ENCODE peak calls at places on chromosomes 6 and 20, in four cellular contexts. One of them, this sample, is unnamed.

GRCh38 chr20:63854766-63855362 is 6.4 kb upstream of the ABHD16B start:
- DNase-seq in stomach: no peak
- DNase-seq in endothelial cell: no peak
- DNase-seq in AG04450: no peak
- DNase-seq in this sample: no peak

GRCh38 chr6:96626749-96627353 is 63.9 kb downstream of the FHL5 start:
- DNase-seq in stomach: no peak
- DNase-seq in endothelial cell: no peak
- DNase-seq in AG04450: peak; percentile 1
- DNase-seq in this sample: no peak

GRCh38 chr6:124873066-124873410 is 89.2 kb upstream of the RNF217 start:
- DNase-seq in stomach: no peak
- DNase-seq in endothelial cell: no peak
- DNase-seq in AG04450: no peak
- DNase-seq in this sample: no peak

GRCh38 chr6:137497722-137498463 is 3.7 kb upstream of the OLIG3 start:
- DNase-seq in stomach: no peak
- DNase-seq in endothelial cell: no peak
- DNase-seq in AG04450: no peak
- DNase-seq in this sample: no peak

GRCh38 chr6:44388135-44388487 is 605 bp downstream of the CDC5L start:
- DNase-seq in stomach: no peak
- DNase-seq in endothelial cell: no peak
- DNase-seq in AG04450: no peak
- DNase-seq in this sample: no peak

GRCh38 chr6:33139596-33140206 is 52.6 kb downstream of the COL11A2 start:
- DNase-seq in stomach: no peak
- DNase-seq in endothelial cell: no peak
- DNase-seq in AG04450: no peak
- DNase-seq in this sample: no peak

GRCh38 chr6:100085162-100085431 is 91.1 kb upstream of the MCHR2 start:
- DNase-seq in stomach: no peak
- DNase-seq in endothelial cell: no peak
- DNase-seq in AG04450: no peak
- DNase-seq in this sample: no peak

GRCh38 chr6:41286544-41287346 is at the start of gene TREM1:
- DNase-seq in stomach: no peak
- DNase-seq in endothelial cell: no peak
- DNase-seq in AG04450: no peak
- DNase-seq in this sample: no peak

GRCh38 chr20:16752901-16753300 is 4.7 kb downstream of the OTOR start:
- DNase-seq in stomach: no peak
- DNase-seq in endothelial cell: no peak
- DNase-seq in AG04450: no peak
- DNase-seq in this sample: no peak

GRCh38 chr6:168031411-168032382 is 34.2 kb downstream of the KIF25 start:
- DNase-seq in stomach: no peak
- DNase-seq in endothelial cell: no peak
- DNase-seq in AG04450: peak; percentile 27
- DNase-seq in this sample: no peak

GRCh38 chr6:88492824-88493223 is 326.7 kb upstream of the CNR1 start:
- DNase-seq in stomach: no peak
- DNase-seq in endothelial cell: no peak
- DNase-seq in AG04450: no peak
- DNase-seq in this sample: no peak

GRCh38 chr6:106913111-106913510 is 61.4 kb downstream of the CD24 start:
- DNase-seq in stomach: no peak
- DNase-seq in endothelial cell: no peak
- DNase-seq in AG04450: no peak
- DNase-seq in this sample: no peak

GRCh38 chr6:17957488-17957887 is 29.9 kb downstream of the KIF13A start:
- DNase-seq in stomach: no peak
- DNase-seq in endothelial cell: no peak
- DNase-seq in AG04450: no peak
- DNase-seq in this sample: no peak

GRCh38 chr6:29926081-29926794 is 16.1 kb upstream of the HLA-A start:
- DNase-seq in stomach: no peak
- DNase-seq in endothelial cell: peak; percentile 7
- DNase-seq in AG04450: no peak
- DNase-seq in this sample: no peak

GRCh38 chr6:21264288-21264818 is 329.2 kb upstream of the SOX4 start:
- DNase-seq in stomach: no peak
- DNase-seq in endothelial cell: no peak
- DNase-seq in AG04450: no peak
- DNase-seq in this sample: no peak

GRCh38 chr6:24359640-24360454 is 2.0 kb upstream of the DCDC2 start:
- DNase-seq in stomach: peak; percentile 72
- DNase-seq in endothelial cell: peak; percentile 97
- DNase-seq in AG04450: peak; percentile 11
- DNase-seq in this sample: peak; percentile 88

GRCh38 chr6:82953871-82954270 is 111.8 kb downstream of the UBE3D start:
- DNase-seq in stomach: no peak
- DNase-seq in endothelial cell: no peak
- DNase-seq in AG04450: no peak
- DNase-seq in this sample: no peak

GRCh38 chr20:25000268-25000801 is 7.8 kb upstream of the APMAP start:
- DNase-seq in stomach: peak; percentile 96
- DNase-seq in endothelial cell: no peak
- DNase-seq in AG04450: no peak
- DNase-seq in this sample: no peak

GRCh38 chr6:26295691-26296555 is 69.1 kb upstream of the BTN3A2 start:
- DNase-seq in stomach: peak; percentile 30
- DNase-seq in endothelial cell: no peak
- DNase-seq in AG04450: no peak
- DNase-seq in this sample: no peak

GRCh38 chr6:149423946-149424440 is 23.9 kb downstream of the SUMO4 start:
- DNase-seq in stomach: no peak
- DNase-seq in endothelial cell: no peak
- DNase-seq in AG04450: no peak
- DNase-seq in this sample: no peak

GRCh38 chr20:48750941-48751620 is 76.7 kb downstream of the PREX1 start:
- DNase-seq in stomach: peak; percentile 51
- DNase-seq in endothelial cell: peak; percentile 77
- DNase-seq in AG04450: no peak
- DNase-seq in this sample: no peak

GRCh38 chr6:120147218-120147871 is 797.8 kb upstream of the MAN1A1 start:
- DNase-seq in stomach: no peak
- DNase-seq in endothelial cell: no peak
- DNase-seq in AG04450: no peak
- DNase-seq in this sample: no peak

GRCh38 chr6:56364482-56365313 is 117.3 kb upstream of the COL21A1 start:
- DNase-seq in stomach: no peak
- DNase-seq in endothelial cell: no peak
- DNase-seq in AG04450: no peak
- DNase-seq in this sample: peak; percentile 49

GRCh38 chr6:138914701-138915100 is 73.4 kb downstream of the REPS1 start:
- DNase-seq in stomach: no peak
- DNase-seq in endothelial cell: no peak
- DNase-seq in AG04450: no peak
- DNase-seq in this sample: no peak

GRCh38 chr6:89257346-89257745 is 40.2 kb upstream of the GABRR1 start:
- DNase-seq in stomach: no peak
- DNase-seq in endothelial cell: no peak
- DNase-seq in AG04450: no peak
- DNase-seq in this sample: no peak